ENCODE peak calls at places on chromosome 12, in ten cellular contexts. One of them, this sample, is unnamed.

GRCh38 chr12:93378373-93379310 is 917 bp downstream of the NUDT4 start:
- DNase-seq in HCT116: no peak
- DNase-seq in astrocyte of the spinal cord: peak
- DNase-seq in effector CD4-positive, alpha-beta T cell: peak
- DNase-seq in SK-N-SH: peak
- DNase-seq in NCI-H1092: peak
- DNase-seq in stimulated activated CD4-positive, alpha-beta T cell treated with anti-CD3 and anti-CD28 coated beads, TNF-alpha, amount 100 ng/mL, for 1 hour: peak
- DNase-seq in EL: peak
- DNase-seq in endothelial cell: peak
- DNase-seq in pons: peak
- DNase-seq in this sample: peak

GRCh38 chr12:118307069-118307954 is 65.4 kb downstream of the TAOK3 start:
- DNase-seq in HCT116: no peak
- DNase-seq in EL: peak
- DNase-seq in stimulated activated CD4-positive, alpha-beta T cell treated with anti-CD3 and anti-CD28 coated beads, TNF-alpha, amount 100 ng/mL, for 1 hour: no peak
- DNase-seq in NCI-H1092: no peak
- DNase-seq in pons: no peak
- DNase-seq in endothelial cell: no peak
- DNase-seq in SK-N-SH: no peak
- DNase-seq in effector CD4-positive, alpha-beta T cell: no peak
- DNase-seq in astrocyte of the spinal cord: peak
- DNase-seq in this sample: no peak

GRCh38 chr12:122730215-122731014 is at the start of gene HCAR1:
- DNase-seq in NCI-H1092: no peak
- DNase-seq in EL: no peak
- DNase-seq in astrocyte of the spinal cord: peak
- DNase-seq in pons: no peak
- DNase-seq in stimulated activated CD4-positive, alpha-beta T cell treated with anti-CD3 and anti-CD28 coated beads, TNF-alpha, amount 100 ng/mL, for 1 hour: no peak
- DNase-seq in HCT116: no peak
- DNase-seq in endothelial cell: no peak
- DNase-seq in effector CD4-positive, alpha-beta T cell: peak
- DNase-seq in SK-N-SH: no peak
- DNase-seq in this sample: no peak

GRCh38 chr12:91142184-91142583 is 30.9 kb upstream of the LUM start:
- DNase-seq in astrocyte of the spinal cord: no peak
- DNase-seq in EL: no peak
- DNase-seq in pons: no peak
- DNase-seq in SK-N-SH: no peak
- DNase-seq in NCI-H1092: no peak
- DNase-seq in HCT116: no peak
- DNase-seq in stimulated activated CD4-positive, alpha-beta T cell treated with anti-CD3 and anti-CD28 coated beads, TNF-alpha, amount 100 ng/mL, for 1 hour: no peak
- DNase-seq in endothelial cell: no peak
- DNase-seq in effector CD4-positive, alpha-beta T cell: no peak
- DNase-seq in this sample: no peak

GRCh38 chr12:64893961-64894360 is 69.5 kb downstream of the TBC1D30 start:
- DNase-seq in stimulated activated CD4-positive, alpha-beta T cell treated with anti-CD3 and anti-CD28 coated beads, TNF-alpha, amount 100 ng/mL, for 1 hour: no peak
- DNase-seq in effector CD4-positive, alpha-beta T cell: no peak
- DNase-seq in pons: no peak
- DNase-seq in NCI-H1092: no peak
- DNase-seq in endothelial cell: no peak
- DNase-seq in EL: peak
- DNase-seq in SK-N-SH: no peak
- DNase-seq in astrocyte of the spinal cord: peak
- DNase-seq in HCT116: no peak
- DNase-seq in this sample: no peak

GRCh38 chr12:96483116-96483515 is 6.3 kb upstream of the CFAP54 start:
- DNase-seq in HCT116: no peak
- DNase-seq in NCI-H1092: no peak
- DNase-seq in effector CD4-positive, alpha-beta T cell: no peak
- DNase-seq in pons: no peak
- DNase-seq in astrocyte of the spinal cord: no peak
- DNase-seq in stimulated activated CD4-positive, alpha-beta T cell treated with anti-CD3 and anti-CD28 coated beads, TNF-alpha, amount 100 ng/mL, for 1 hour: no peak
- DNase-seq in SK-N-SH: no peak
- DNase-seq in EL: no peak
- DNase-seq in endothelial cell: no peak
- DNase-seq in this sample: no peak

GRCh38 chr12:4069046-4070010 is 196.1 kb upstream of the PARP11 start:
- DNase-seq in stimulated activated CD4-positive, alpha-beta T cell treated with anti-CD3 and anti-CD28 coated beads, TNF-alpha, amount 100 ng/mL, for 1 hour: no peak
- DNase-seq in effector CD4-positive, alpha-beta T cell: no peak
- DNase-seq in astrocyte of the spinal cord: no peak
- DNase-seq in endothelial cell: no peak
- DNase-seq in HCT116: no peak
- DNase-seq in SK-N-SH: no peak
- DNase-seq in NCI-H1092: no peak
- DNase-seq in pons: no peak
- DNase-seq in EL: no peak
- DNase-seq in this sample: no peak

GRCh38 chr12:105960319-105961076 is 178.3 kb downstream of the NUAK1 start:
- DNase-seq in pons: no peak
- DNase-seq in stimulated activated CD4-positive, alpha-beta T cell treated with anti-CD3 and anti-CD28 coated beads, TNF-alpha, amount 100 ng/mL, for 1 hour: no peak
- DNase-seq in endothelial cell: no peak
- DNase-seq in SK-N-SH: no peak
- DNase-seq in EL: peak
- DNase-seq in HCT116: no peak
- DNase-seq in effector CD4-positive, alpha-beta T cell: no peak
- DNase-seq in astrocyte of the spinal cord: peak
- DNase-seq in NCI-H1092: no peak
- DNase-seq in this sample: no peak

GRCh38 chr12:43733687-43734086 is 24.9 kb downstream of the PUS7L start:
- DNase-seq in EL: no peak
- DNase-seq in NCI-H1092: no peak
- DNase-seq in effector CD4-positive, alpha-beta T cell: no peak
- DNase-seq in pons: no peak
- DNase-seq in stimulated activated CD4-positive, alpha-beta T cell treated with anti-CD3 and anti-CD28 coated beads, TNF-alpha, amount 100 ng/mL, for 1 hour: no peak
- DNase-seq in HCT116: no peak
- DNase-seq in endothelial cell: no peak
- DNase-seq in astrocyte of the spinal cord: no peak
- DNase-seq in SK-N-SH: no peak
- DNase-seq in this sample: no peak

GRCh38 chr12:52349196-52349595 is 18.1 kb downstream of the KRT85 start:
- DNase-seq in stimulated activated CD4-positive, alpha-beta T cell treated with anti-CD3 and anti-CD28 coated beads, TNF-alpha, amount 100 ng/mL, for 1 hour: no peak
- DNase-seq in SK-N-SH: no peak
- DNase-seq in HCT116: no peak
- DNase-seq in EL: peak
- DNase-seq in effector CD4-positive, alpha-beta T cell: no peak
- DNase-seq in endothelial cell: no peak
- DNase-seq in pons: no peak
- DNase-seq in astrocyte of the spinal cord: no peak
- DNase-seq in NCI-H1092: no peak
- DNase-seq in this sample: no peak

GRCh38 chr12:13164859-13165577 is 31.5 kb upstream of the EMP1 start:
- DNase-seq in SK-N-SH: no peak
- DNase-seq in astrocyte of the spinal cord: no peak
- DNase-seq in effector CD4-positive, alpha-beta T cell: no peak
- DNase-seq in HCT116: no peak
- DNase-seq in endothelial cell: no peak
- DNase-seq in pons: no peak
- DNase-seq in stimulated activated CD4-positive, alpha-beta T cell treated with anti-CD3 and anti-CD28 coated beads, TNF-alpha, amount 100 ng/mL, for 1 hour: no peak
- DNase-seq in NCI-H1092: no peak
- DNase-seq in EL: no peak
- DNase-seq in this sample: no peak

This sample was measured in KG1.